ENCODE peak calls at places on chromosomes 11 and 22, in six cellular contexts. D is left cardiac atrium, N is D341Med, Z is HEK293T, W is NCI-H1092 treated with DMSO at 0.1 percent for 48 hours, V is Caki2. G is an unnamed sample.

GRCh38 chr11:91230647-91231046 is 994.0 kb upstream of the FAT3 start:
- DNase-seq in D (no peak), N (no peak), Z (no peak), W (no peak), V (no peak), G (no peak)

GRCh38 chr22:46079861-46080821 is 70.2 kb upstream of the PPARA start:
- DNase-seq in Z (no peak), V (peak; percentile 99), W (no peak), N (peak; percentile 79), D (peak; percentile 86), G (no peak)

GRCh38 chr11:2833938-2834892 is 51.4 kb downstream of the CDKN1C start:
- DNase-seq in N (no peak), V (no peak), D (no peak), Z (no peak), W (no peak), G (no peak)

GRCh38 chr11:120061036-120061760 is 76.7 kb downstream of the TRIM29 start:
- DNase-seq in D (no peak), W (peak; percentile 46), Z (no peak), N (no peak), V (no peak), G (peak; percentile 82)

GRCh38 chr22:23837911-23838685 is 708 bp downstream of the DERL3 start:
- DNase-seq in N (no peak), Z (no peak), W (no peak), D (no peak), V (no peak), G (no peak)

GRCh38 chr11:65424200-65425104 is 1.9 kb downstream of the NEAT1 start:
- DNase-seq in W (no peak), Z (no peak), V (peak; percentile 43), N (no peak), D (peak; percentile 46), G (peak; percentile 84)

GRCh38 chr11:12377106-12377823 is at the start of gene PARVA:
- DNase-seq in V (peak; percentile 77), Z (peak; percentile 61), N (peak; percentile 30), W (peak; percentile 39), D (peak; percentile 77), G (no peak)

GRCh38 chr11:4891996-4892640 is 10.4 kb downstream of the OR51T1 start:
- DNase-seq in V (peak; percentile 63), N (no peak), W (no peak), Z (no peak), D (no peak), G (no peak)

GRCh38 chr22:46906326-46907045 is 144.0 kb downstream of the TBC1D22A start:
- DNase-seq in N (no peak), Z (no peak), D (no peak), W (no peak), V (no peak), G (peak; percentile 76)

GRCh38 chr22:39674536-39674935 is 104.0 kb downstream of the CACNA1I start:
- DNase-seq in D (no peak), Z (no peak), V (peak; percentile 48), W (no peak), N (no peak), G (no peak)

GRCh38 chr11:45806937-45807791 is 2.2 kb downstream of the SLC35C1 start:
- DNase-seq in Z (no peak), N (no peak), D (no peak), W (no peak), V (no peak), G (no peak)

GRCh38 chr11:68008381-68009337 is 1.5 kb upstream of the ALDH3B1 start:
- DNase-seq in W (no peak), V (peak; percentile 63), N (no peak), D (no peak), Z (no peak), G (no peak)

GRCh38 chr22:26514419-26515161 is 2.3 kb upstream of the TFIP11 start:
- DNase-seq in D (no peak), V (no peak), N (no peak), Z (no peak), W (no peak), G (no peak)

GRCh38 chr11:64438986-64439771 is 80.2 kb downstream of the RPS6KA4 start:
- DNase-seq in W (no peak), Z (no peak), N (no peak), V (no peak), D (no peak), G (no peak)

G was measured in osteocyte.